ENCODE peak calls at places on chromosomes 13 and 19, in nine cellular contexts. Q, Z, N, U, F, W, V, B and A are unnamed samples.

GRCh38 chr19:32676186-32676894 is 692 bp downstream of the RGS9BP start:
- DNase-seq in Q (peak), Z (no peak), F (no peak), N (no peak), W (no peak), V (no peak), B (no peak), U (no peak), A (no peak)

GRCh38 chr19:56273563-56274117 is 1.1 kb downstream of the EDDM13 start:
- DNase-seq in Z (no peak), U (peak), F (no peak), V (no peak), N (no peak), B (no peak), W (no peak), Q (no peak), A (no peak)

GRCh38 chr13:21668665-21669599 is 1.9 kb upstream of the FGF9 start:
- DNase-seq in V (no peak), Q (peak), N (peak), F (no peak), U (peak), B (no peak), W (no peak), Z (no peak), A (no peak)

GRCh38 chr19:50898018-50898417 is 13.2 kb downstream of the KLK4 start:
- DNase-seq in B (no peak), V (no peak), Q (no peak), Z (no peak), U (no peak), F (no peak), W (no peak), N (no peak), A (no peak)

GRCh38 chr19:12932392-12933286 is 872 bp downstream of the FARSA start:
- DNase-seq in W (no peak), N (no peak), U (no peak), F (no peak), V (no peak), Q (no peak), Z (no peak), B (no peak), A (no peak)

GRCh38 chr19:5178841-5179625 is 161.6 kb downstream of the PTPRS start:
- DNase-seq in Z (no peak), V (no peak), B (no peak), Q (no peak), W (no peak), F (no peak), U (no peak), N (no peak), A (no peak)

GRCh38 chr13:29436291-29436690 is 159.2 kb downstream of the SLC7A1 start:
- DNase-seq in Q (no peak), V (peak), N (no peak), B (no peak), F (peak), Z (no peak), W (no peak), U (peak), A (peak)

GRCh38 chr19:844300-844971 is 3.6 kb downstream of the PRTN3 start:
- DNase-seq in N (no peak), F (no peak), B (no peak), Q (no peak), V (no peak), U (no peak), W (no peak), Z (no peak), A (no peak)

GRCh38 chr19:6481541-6482342 is at the start of gene DENND1C:
- DNase-seq in W (no peak), N (no peak), Z (peak), F (no peak), V (no peak), B (no peak), U (peak), Q (no peak), A (no peak)

GRCh38 chr13:23656637-23657036 is 86.4 kb downstream of the TNFRSF19 start:
- DNase-seq in N (no peak), B (no peak), F (no peak), U (peak), Z (no peak), V (no peak), Q (no peak), W (no peak), A (no peak)

GRCh38 chr13:51479199-51479523 is 26.3 kb upstream of the INTS6 start:
- DNase-seq in F (no peak), Z (peak), W (no peak), N (no peak), Q (no peak), U (peak), B (no peak), V (no peak), A (no peak)

GRCh38 chr19:40143612-40144011 is 47.6 kb upstream of the MAP3K10 start:
- DNase-seq in F (no peak), W (no peak), U (no peak), N (no peak), V (no peak), B (no peak), Q (no peak), Z (no peak), A (no peak)

GRCh38 chr13:21063031-21063430 is 1.6 kb upstream of the LATS2 start:
- DNase-seq in U (no peak), Q (no peak), V (no peak), Z (no peak), N (no peak), W (no peak), F (no peak), B (no peak), A (no peak)

GRCh38 chr19:58046856-58047255 is 12.2 kb upstream of the ZNF135 start:
- DNase-seq in W (no peak), N (no peak), B (no peak), Q (no peak), V (no peak), U (no peak), F (no peak), Z (no peak), A (no peak)

GRCh38 chr19:33772858-33773180 is 23.9 kb upstream of the KCTD15 start:
- DNase-seq in Q (no peak), F (no peak), N (no peak), Z (no peak), V (no peak), U (no peak), W (no peak), B (no peak), A (no peak)

GRCh38 chr19:45045671-45046353 is 7.0 kb downstream of the CLASRP start:
- DNase-seq in N (no peak), W (no peak), Z (no peak), V (no peak), B (no peak), Q (no peak), F (no peak), U (no peak), A (no peak)

GRCh38 chr13:98722958-98723357 is 29.5 kb downstream of the SLC15A1 start:
- DNase-seq in V (no peak), Z (no peak), N (no peak), U (no peak), B (no peak), W (no peak), Q (no peak), F (no peak), A (no peak)

GRCh38 chr13:112619730-112620639 is 32.0 kb upstream of the TUBGCP3 start:
- DNase-seq in W (no peak), N (no peak), U (peak), Q (no peak), V (no peak), B (no peak), Z (no peak), F (no peak), A (no peak)

GRCh38 chr19:8149261-8150094 is at the start of gene FBN3:
- DNase-seq in N (no peak), V (no peak), Q (no peak), B (no peak), W (no peak), F (no peak), U (no peak), Z (no peak), A (no peak)

GRCh38 chr13:30572859-30573275 is 44.9 kb upstream of the USPL1 start:
- DNase-seq in V (peak), U (peak), F (peak), B (no peak), W (no peak), Q (no peak), N (no peak), Z (peak), A (no peak)

GRCh38 chr19:3366104-3366760 is at the start of gene NFIC:
- DNase-seq in Z (peak), U (peak), F (peak), B (no peak), N (peak), W (no peak), Q (peak), V (peak), A (peak)

GRCh38 chr13:85386424-85386823 is 412.8 kb downstream of the SLITRK6 start:
- DNase-seq in F (no peak), W (no peak), Q (no peak), U (peak), N (no peak), V (no peak), Z (peak), B (no peak), A (no peak)